ENCODE peak calls at places on chromosomes 3 and 15, in four cellular contexts. One of them, this sample, is unnamed.

GRCh38 chr15:75672646-75673425 is 25.1 kb downstream of the SNX33 start:
- DNase-seq in GM12878: no peak
- DNase-seq in GM23248: peak
- DNase-seq in fibroblast of lung: peak
- DNase-seq in this sample: peak

GRCh38 chr3:122572940-122573412 is 4.5 kb upstream of the PARP15 start:
- DNase-seq in GM12878: peak
- DNase-seq in GM23248: peak
- DNase-seq in fibroblast of lung: peak
- DNase-seq in this sample: peak

GRCh38 chr15:63462053-63462452 is 42.3 kb upstream of the USP3 start:
- DNase-seq in GM12878: no peak
- DNase-seq in GM23248: peak
- DNase-seq in fibroblast of lung: peak
- DNase-seq in this sample: peak

GRCh38 chr3:63370094-63370493 is 92.0 kb downstream of the SYNPR start:
- DNase-seq in GM12878: no peak
- DNase-seq in GM23248: no peak
- DNase-seq in fibroblast of lung: no peak
- DNase-seq in this sample: no peak

GRCh38 chr3:192080336-192080735 is 619.4 kb downstream of the PYDC2 start:
- DNase-seq in GM12878: no peak
- DNase-seq in GM23248: no peak
- DNase-seq in fibroblast of lung: no peak
- DNase-seq in this sample: no peak

GRCh38 chr3:136621628-136622027 is 130.6 kb downstream of the STAG1 start:
- DNase-seq in GM12878: no peak
- DNase-seq in GM23248: peak
- DNase-seq in fibroblast of lung: peak
- DNase-seq in this sample: no peak

GRCh38 chr3:46678280-46678679 is 15.2 kb downstream of the ALS2CL start:
- DNase-seq in GM12878: no peak
- DNase-seq in GM23248: no peak
- DNase-seq in fibroblast of lung: no peak
- DNase-seq in this sample: no peak

GRCh38 chr3:113697192-113698090 is 999 bp upstream of the USF3 start:
- DNase-seq in GM12878: no peak
- DNase-seq in GM23248: peak
- DNase-seq in fibroblast of lung: no peak
- DNase-seq in this sample: peak

GRCh38 chr3:12353796-12354505 is 65.1 kb downstream of the PPARG start:
- DNase-seq in GM12878: no peak
- DNase-seq in GM23248: peak
- DNase-seq in fibroblast of lung: no peak
- DNase-seq in this sample: no peak

GRCh38 chr15:75042730-75043508 is 19.5 kb downstream of the PPCDC start:
- DNase-seq in GM12878: peak
- DNase-seq in GM23248: peak
- DNase-seq in fibroblast of lung: peak
- DNase-seq in this sample: peak

GRCh38 chr3:135802171-135802570 is 163.4 kb upstream of the PPP2R3A start:
- DNase-seq in GM12878: no peak
- DNase-seq in GM23248: no peak
- DNase-seq in fibroblast of lung: no peak
- DNase-seq in this sample: no peak

GRCh38 chr3:190258634-190259033 is 63.6 kb downstream of the CLDN1 start:
- DNase-seq in GM12878: no peak
- DNase-seq in GM23248: no peak
- DNase-seq in fibroblast of lung: peak
- DNase-seq in this sample: no peak

GRCh38 chr15:91290553-91290952 is 190.5 kb downstream of the SV2B start:
- DNase-seq in GM12878: no peak
- DNase-seq in GM23248: no peak
- DNase-seq in fibroblast of lung: no peak
- DNase-seq in this sample: no peak

GRCh38 chr3:123741058-123741511 is 143.0 kb downstream of the MYLK start:
- DNase-seq in GM12878: no peak
- DNase-seq in GM23248: peak
- DNase-seq in fibroblast of lung: peak
- DNase-seq in this sample: no peak

GRCh38 chr15:77568960-77569646 is 63.6 kb downstream of the LINGO1 start:
- DNase-seq in GM12878: no peak
- DNase-seq in GM23248: no peak
- DNase-seq in fibroblast of lung: peak
- DNase-seq in this sample: no peak

GRCh38 chr3:179425075-179425474 is 26.2 kb downstream of the GNB4 start:
- DNase-seq in GM12878: no peak
- DNase-seq in GM23248: no peak
- DNase-seq in fibroblast of lung: no peak
- DNase-seq in this sample: no peak

GRCh38 chr15:62454567-62455172 is 289.6 kb upstream of the C2CD4B start:
- DNase-seq in GM12878: no peak
- DNase-seq in GM23248: peak
- DNase-seq in fibroblast of lung: peak
- DNase-seq in this sample: no peak

GRCh38 chr3:134132961-134133360 is 103.2 kb upstream of the SLCO2A1 start:
- DNase-seq in GM12878: no peak
- DNase-seq in GM23248: no peak
- DNase-seq in fibroblast of lung: no peak
- DNase-seq in this sample: no peak

GRCh38 chr15:69181419-69181818 is 21.0 kb downstream of the GLCE start:
- DNase-seq in GM12878: no peak
- DNase-seq in GM23248: no peak
- DNase-seq in fibroblast of lung: peak
- DNase-seq in this sample: no peak

GRCh38 chr15:48393650-48394049 is 62.4 kb downstream of the DUT start:
- DNase-seq in GM12878: no peak
- DNase-seq in GM23248: no peak
- DNase-seq in fibroblast of lung: peak
- DNase-seq in this sample: peak

GRCh38 chr3:52078781-52079560 is 22.6 kb upstream of the DUSP7 start:
- DNase-seq in GM12878: no peak
- DNase-seq in GM23248: no peak
- DNase-seq in fibroblast of lung: no peak
- DNase-seq in this sample: no peak

GRCh38 chr3:52184690-52185089 is 13.3 kb upstream of the ALAS1 start:
- DNase-seq in GM12878: no peak
- DNase-seq in GM23248: no peak
- DNase-seq in fibroblast of lung: no peak
- DNase-seq in this sample: no peak

GRCh38 chr3:78497025-78497424 is 1270.8 kb downstream of the ROBO1 start:
- DNase-seq in GM12878: no peak
- DNase-seq in GM23248: no peak
- DNase-seq in fibroblast of lung: no peak
- DNase-seq in this sample: no peak

GRCh38 chr3:148697311-148698189 is at the start of gene AGTR1:
- DNase-seq in GM12878: no peak
- DNase-seq in GM23248: peak
- DNase-seq in fibroblast of lung: peak
- DNase-seq in this sample: no peak
- TF ChIP-seq EZH2 in GM12878: no peak
- TF ChIP-seq EZH2 in GM23248: no peak
- TF ChIP-seq EZH2 in fibroblast of lung: no peak
- TF ChIP-seq EZH2 in this sample: peak

DNA sequence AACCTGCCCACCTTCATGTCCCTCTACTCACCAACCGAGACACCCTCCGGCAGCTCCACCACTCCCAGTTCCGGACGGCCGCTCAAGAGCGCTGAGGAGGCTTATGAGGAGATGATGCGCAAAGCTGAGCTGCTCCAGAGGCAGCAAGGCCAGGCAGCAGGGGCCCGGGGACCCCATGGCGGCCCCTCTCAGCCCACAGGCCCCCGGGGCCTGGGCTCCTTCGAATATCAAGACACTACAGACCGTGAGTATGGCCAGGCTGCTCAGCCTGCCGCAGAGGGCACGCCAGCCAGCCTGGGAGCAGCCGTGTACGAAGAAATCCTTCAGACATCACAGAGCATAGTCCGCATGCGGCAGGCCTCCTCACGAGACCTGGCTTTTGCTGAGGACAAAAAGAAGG is 21.1 kb upstream of the APEH start:
- DNase-seq in GM12878: no peak
- DNase-seq in GM23248: no peak
- DNase-seq in fibroblast of lung: no peak
- DNase-seq in this sample: no peak
- H3K4me2 ChIP-seq in GM12878: no peak
- H3K4me2 ChIP-seq in GM23248: no peak
- H3K4me2 ChIP-seq in fibroblast of lung: no peak
- H3K4me2 ChIP-seq in this sample: no peak

GRCh38 chr3:149342413-149343340 is 9.2 kb upstream of the TM4SF18 start:
- DNase-seq in GM12878: no peak
- DNase-seq in GM23248: peak
- DNase-seq in fibroblast of lung: peak
- DNase-seq in this sample: peak

GRCh38 chr3:149339931-149340309 is 6.5 kb upstream of the TM4SF18 start:
- DNase-seq in GM12878: no peak
- DNase-seq in GM23248: peak
- DNase-seq in fibroblast of lung: peak
- DNase-seq in this sample: peak

GRCh38 chr3:149340310-149340933 is 7.0 kb upstream of the TM4SF18 start:
- DNase-seq in GM12878: no peak
- DNase-seq in GM23248: peak
- DNase-seq in fibroblast of lung: peak
- DNase-seq in this sample: peak

DNA sequence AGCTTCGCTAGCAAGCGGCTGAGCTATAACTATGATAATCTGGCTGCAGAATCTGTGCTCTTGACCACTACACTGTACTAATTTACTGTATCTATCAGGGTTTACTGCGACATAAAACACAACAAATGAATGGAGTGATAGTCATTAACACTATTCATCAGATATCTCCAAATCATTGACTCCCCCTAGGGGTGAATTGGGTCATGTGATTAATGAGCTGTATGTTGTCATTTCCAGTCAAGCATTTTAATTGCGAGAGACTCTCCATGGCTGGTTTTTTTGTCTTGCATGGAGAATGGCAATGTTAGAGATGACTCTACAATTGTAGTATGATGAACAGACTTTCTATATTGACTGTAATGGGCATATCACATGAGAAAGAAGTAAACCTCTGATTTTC is 10.5 kb upstream of the TM4SF18 start:
- DNase-seq in GM12878: no peak
- DNase-seq in GM23248: no peak
- DNase-seq in fibroblast of lung: no peak
- DNase-seq in this sample: no peak
- TF ChIP-seq EZH2 in GM12878: no peak
- TF ChIP-seq EZH2 in GM23248: no peak
- TF ChIP-seq EZH2 in fibroblast of lung: no peak
- TF ChIP-seq EZH2 in this sample: no peak

GRCh38 chr15:79523266-79523665 is 91.1 kb downstream of the MINAR1 start:
- DNase-seq in GM12878: no peak
- DNase-seq in GM23248: peak
- DNase-seq in fibroblast of lung: peak
- DNase-seq in this sample: no peak

GRCh38 chr15:79524531-79524930 is 92.4 kb downstream of the MINAR1 start:
- DNase-seq in GM12878: no peak
- DNase-seq in GM23248: no peak
- DNase-seq in fibroblast of lung: no peak
- DNase-seq in this sample: no peak

GRCh38 chr15:79527821-79528220 is 95.7 kb downstream of the MINAR1 start:
- DNase-seq in GM12878: no peak
- DNase-seq in GM23248: no peak
- DNase-seq in fibroblast of lung: no peak
- DNase-seq in this sample: no peak

GRCh38 chr15:79522656-79523055 is 90.5 kb downstream of the MINAR1 start:
- DNase-seq in GM12878: no peak
- DNase-seq in GM23248: peak
- DNase-seq in fibroblast of lung: peak
- DNase-seq in this sample: no peak
- H3K4me2 ChIP-seq in GM12878: no peak
- H3K4me2 ChIP-seq in GM23248: no peak
- H3K4me2 ChIP-seq in fibroblast of lung: no peak
- H3K4me2 ChIP-seq in this sample: no peak

GRCh38 chr15:52797625-52798501 is 7.7 kb upstream of the ONECUT1 start:
- DNase-seq in GM12878: no peak
- DNase-seq in GM23248: no peak
- DNase-seq in fibroblast of lung: no peak
- DNase-seq in this sample: no peak

GRCh38 chr15:52796228-52796521 is 6.0 kb upstream of the ONECUT1 start:
- DNase-seq in GM12878: no peak
- DNase-seq in GM23248: no peak
- DNase-seq in fibroblast of lung: no peak
- DNase-seq in this sample: no peak

GRCh38 chr15:52796742-52797515 is 6.8 kb upstream of the ONECUT1 start:
- DNase-seq in GM12878: no peak
- DNase-seq in GM23248: no peak
- DNase-seq in fibroblast of lung: no peak
- DNase-seq in this sample: no peak

GRCh38 chr15:52795464-52796227 is 5.5 kb upstream of the ONECUT1 start:
- DNase-seq in GM12878: no peak
- DNase-seq in GM23248: no peak
- DNase-seq in fibroblast of lung: no peak
- DNase-seq in this sample: no peak

DNA sequence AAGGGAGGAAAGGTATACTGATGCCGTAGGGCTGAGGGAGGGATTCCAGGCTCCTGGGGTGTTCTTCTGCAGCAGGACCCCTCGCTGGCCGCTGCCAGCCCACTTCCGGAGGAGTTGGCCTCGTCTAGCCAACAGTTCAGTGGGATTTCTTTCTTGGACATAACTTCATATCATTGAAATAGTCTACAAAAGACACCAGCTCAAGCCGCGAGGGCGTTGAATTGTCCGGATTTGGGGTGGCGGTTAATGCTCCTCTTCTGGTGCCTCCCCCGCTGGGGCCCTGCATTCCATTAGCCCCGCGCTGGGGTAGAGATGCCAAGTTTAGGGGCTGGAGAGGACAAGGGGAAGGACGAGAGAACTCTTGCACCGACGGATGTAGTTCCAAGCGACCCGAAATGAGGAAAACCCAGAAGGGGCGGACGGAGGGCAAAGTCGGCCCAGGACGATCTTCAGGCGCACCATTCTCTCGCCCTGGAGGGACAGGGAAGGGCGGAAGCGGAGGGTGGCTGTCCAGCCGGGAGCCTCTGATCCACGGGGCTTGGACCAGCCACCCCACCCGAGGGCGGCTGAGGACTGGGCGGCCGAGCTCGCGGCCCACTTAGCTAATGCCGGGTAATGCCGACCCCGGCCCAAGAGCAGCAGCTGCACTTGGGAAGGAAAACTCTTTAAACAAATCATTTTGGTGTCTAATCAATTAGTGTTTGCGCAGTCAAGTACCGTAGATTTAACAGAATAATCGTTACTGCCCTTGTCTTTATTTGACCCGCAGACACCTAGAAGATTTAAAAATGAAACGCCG is 4.7 kb upstream of the ONECUT1 start:
- DNase-seq in GM12878: no peak
- DNase-seq in GM23248: no peak
- DNase-seq in fibroblast of lung: no peak
- DNase-seq in this sample: no peak
- TF ChIP-seq EZH2 in GM12878: peak
- TF ChIP-seq EZH2 in GM23248: peak
- TF ChIP-seq EZH2 in fibroblast of lung: peak
- TF ChIP-seq EZH2 in this sample: peak

GRCh38 chr3:184077881-184078280 is 19.0 kb upstream of the HTR3E start:
- DNase-seq in GM12878: no peak
- DNase-seq in GM23248: no peak
- DNase-seq in fibroblast of lung: no peak
- DNase-seq in this sample: no peak
- H3K4me2 ChIP-seq in GM12878: no peak
- H3K4me2 ChIP-seq in GM23248: no peak
- H3K4me2 ChIP-seq in fibroblast of lung: no peak
- H3K4me2 ChIP-seq in this sample: no peak